ENCODE peak calls at places on chromosomes 2 and 18, in six cellular contexts. One of them, this sample, is unnamed.

GRCh38 chr2:13822365-13822764 is 810.2 kb upstream of the LRATD1 start:
- DNase-seq in HepG2: no peak
- DNase-seq in IMR-90: no peak
- DNase-seq in fibroblast of lung: no peak
- DNase-seq in endodermal cell: peak; percentile 56
- DNase-seq in SK-N-SH: no peak
- DNase-seq in this sample: no peak

GRCh38 chr18:27605107-27605834 is 420.2 kb upstream of the CHST9 start:
- DNase-seq in fibroblast of lung: peak; percentile 70
- DNase-seq in HepG2: peak; percentile 53
- DNase-seq in IMR-90: peak; percentile 65
- DNase-seq in SK-N-SH: peak; percentile 63
- DNase-seq in endodermal cell: peak; percentile 85
- DNase-seq in this sample: peak; percentile 80

GRCh38 chr2:7593286-7593685 is 676.1 kb downstream of the RNF144A start:
- DNase-seq in IMR-90: no peak
- DNase-seq in endodermal cell: no peak
- DNase-seq in SK-N-SH: no peak
- DNase-seq in HepG2: no peak
- DNase-seq in fibroblast of lung: no peak
- DNase-seq in this sample: no peak

GRCh38 chr2:196083601-196084000 is 15.0 kb upstream of the DNAH7 start:
- DNase-seq in fibroblast of lung: no peak
- DNase-seq in HepG2: no peak
- DNase-seq in IMR-90: no peak
- DNase-seq in SK-N-SH: no peak
- DNase-seq in endodermal cell: no peak
- DNase-seq in this sample: peak; percentile 37

GRCh38 chr2:67880291-67880761 is 182.5 kb downstream of the C1D start:
- DNase-seq in fibroblast of lung: no peak
- DNase-seq in SK-N-SH: peak; percentile 60
- DNase-seq in IMR-90: peak; percentile 16
- DNase-seq in HepG2: no peak
- DNase-seq in endodermal cell: peak; percentile 59
- DNase-seq in this sample: no peak

GRCh38 chr2:227079726-227080125 is 84.3 kb downstream of the COL4A4 start:
- DNase-seq in SK-N-SH: no peak
- DNase-seq in HepG2: no peak
- DNase-seq in fibroblast of lung: no peak
- DNase-seq in endodermal cell: no peak
- DNase-seq in IMR-90: peak; percentile 5
- DNase-seq in this sample: no peak

GRCh38 chr2:215375467-215375830 is 60.4 kb downstream of the FN1 start:
- DNase-seq in HepG2: no peak
- DNase-seq in endodermal cell: no peak
- DNase-seq in IMR-90: no peak
- DNase-seq in SK-N-SH: no peak
- DNase-seq in fibroblast of lung: no peak
- DNase-seq in this sample: no peak

GRCh38 chr18:68219867-68220266 is 495.0 kb downstream of the TMX3 start:
- DNase-seq in IMR-90: peak; percentile 24
- DNase-seq in fibroblast of lung: no peak
- DNase-seq in HepG2: no peak
- DNase-seq in SK-N-SH: no peak
- DNase-seq in endodermal cell: no peak
- DNase-seq in this sample: no peak

GRCh38 chr2:142920579-142920978 is 43.1 kb downstream of the KYNU start:
- DNase-seq in endodermal cell: no peak
- DNase-seq in IMR-90: peak; percentile 18
- DNase-seq in fibroblast of lung: no peak
- DNase-seq in HepG2: no peak
- DNase-seq in SK-N-SH: no peak
- DNase-seq in this sample: no peak

GRCh38 chr2:236085211-236085610 is 83.0 kb downstream of the GBX2 start:
- DNase-seq in endodermal cell: no peak
- DNase-seq in SK-N-SH: no peak
- DNase-seq in fibroblast of lung: no peak
- DNase-seq in HepG2: no peak
- DNase-seq in IMR-90: no peak
- DNase-seq in this sample: no peak

GRCh38 chr2:105780606-105781005 is 35.9 kb downstream of the NCK2 start:
- DNase-seq in SK-N-SH: no peak
- DNase-seq in endodermal cell: peak; percentile 38
- DNase-seq in fibroblast of lung: no peak
- DNase-seq in HepG2: no peak
- DNase-seq in IMR-90: no peak
- DNase-seq in this sample: no peak

GRCh38 chr18:12478269-12479057 is 70.7 kb downstream of the PRELID3A start:
- DNase-seq in HepG2: no peak
- DNase-seq in fibroblast of lung: no peak
- DNase-seq in SK-N-SH: no peak
- DNase-seq in endodermal cell: no peak
- DNase-seq in IMR-90: no peak
- DNase-seq in this sample: no peak

GRCh38 chr2:181178823-181179412 is 198.5 kb downstream of the UBE2E3 start:
- DNase-seq in fibroblast of lung: no peak
- DNase-seq in endodermal cell: peak; percentile 78
- DNase-seq in HepG2: peak; percentile 43
- DNase-seq in SK-N-SH: peak; percentile 8
- DNase-seq in IMR-90: no peak
- DNase-seq in this sample: peak; percentile 76

GRCh38 chr2:71347517-71347916 is 15.9 kb downstream of the ZNF638 start:
- DNase-seq in HepG2: no peak
- DNase-seq in SK-N-SH: no peak
- DNase-seq in endodermal cell: peak; percentile 59
- DNase-seq in fibroblast of lung: peak; percentile 20
- DNase-seq in IMR-90: peak; percentile 23
- DNase-seq in this sample: peak; percentile 76

GRCh38 chr2:156333951-156334495 is 1.5 kb upstream of the NR4A2 start:
- DNase-seq in IMR-90: peak; percentile 58
- DNase-seq in SK-N-SH: peak; percentile 49
- DNase-seq in HepG2: peak; percentile 15
- DNase-seq in endodermal cell: peak; percentile 90
- DNase-seq in fibroblast of lung: no peak
- DNase-seq in this sample: peak; percentile 50

GRCh38 chr2:84782717-84783442 is 98.0 kb downstream of the TRABD2A start:
- DNase-seq in SK-N-SH: no peak
- DNase-seq in IMR-90: peak; percentile 17
- DNase-seq in fibroblast of lung: no peak
- DNase-seq in HepG2: no peak
- DNase-seq in endodermal cell: no peak
- DNase-seq in this sample: peak; percentile 50

GRCh38 chr2:10236571-10237391 is 65.9 kb upstream of the HPCAL1 start:
- DNase-seq in fibroblast of lung: no peak
- DNase-seq in SK-N-SH: peak; percentile 57
- DNase-seq in endodermal cell: peak; percentile 46
- DNase-seq in HepG2: no peak
- DNase-seq in IMR-90: no peak
- DNase-seq in this sample: no peak

GRCh38 chr18:3851159-3851558 is 401.2 kb downstream of the TGIF1 start:
- DNase-seq in fibroblast of lung: no peak
- DNase-seq in endodermal cell: no peak
- DNase-seq in HepG2: no peak
- DNase-seq in SK-N-SH: no peak
- DNase-seq in IMR-90: no peak
- DNase-seq in this sample: no peak

GRCh38 chr2:119645173-119645846 is 33.7 kb upstream of the TMEM177 start:
- DNase-seq in fibroblast of lung: peak; percentile 54
- DNase-seq in SK-N-SH: peak; percentile 37
- DNase-seq in HepG2: no peak
- DNase-seq in endodermal cell: no peak
- DNase-seq in IMR-90: peak; percentile 41
- DNase-seq in this sample: no peak

GRCh38 chr2:47108638-47109372 is 46.3 kb downstream of the STPG4 start:
- DNase-seq in SK-N-SH: no peak
- DNase-seq in endodermal cell: no peak
- DNase-seq in HepG2: no peak
- DNase-seq in fibroblast of lung: no peak
- DNase-seq in IMR-90: peak; percentile 30
- DNase-seq in this sample: no peak

GRCh38 chr18:32469691-32470131 is 971 bp downstream of the GAREM1 start:
- DNase-seq in HepG2: no peak
- DNase-seq in IMR-90: peak; percentile 10
- DNase-seq in endodermal cell: no peak
- DNase-seq in fibroblast of lung: peak; percentile 52
- DNase-seq in SK-N-SH: no peak
- DNase-seq in this sample: no peak

GRCh38 chr18:73461780-73462059 is 593.9 kb upstream of the NETO1 start:
- DNase-seq in fibroblast of lung: peak; percentile 7
- DNase-seq in IMR-90: peak; percentile 41
- DNase-seq in endodermal cell: no peak
- DNase-seq in HepG2: no peak
- DNase-seq in SK-N-SH: no peak
- DNase-seq in this sample: no peak

GRCh38 chr18:39313992-39314391 is 1748.4 kb upstream of the CELF4 start:
- DNase-seq in HepG2: no peak
- DNase-seq in endodermal cell: no peak
- DNase-seq in fibroblast of lung: no peak
- DNase-seq in IMR-90: no peak
- DNase-seq in SK-N-SH: no peak
- DNase-seq in this sample: no peak

GRCh38 chr2:178819992-178820391 is 12.8 kb upstream of the TTN start:
- DNase-seq in endodermal cell: no peak
- DNase-seq in IMR-90: no peak
- DNase-seq in SK-N-SH: no peak
- DNase-seq in HepG2: no peak
- DNase-seq in fibroblast of lung: no peak
- DNase-seq in this sample: no peak

GRCh38 chr18:58135170-58135569 is 91.1 kb downstream of the NEDD4L start:
- DNase-seq in HepG2: peak; percentile 32
- DNase-seq in endodermal cell: no peak
- DNase-seq in SK-N-SH: no peak
- DNase-seq in fibroblast of lung: peak; percentile 96
- DNase-seq in IMR-90: peak; percentile 95
- DNase-seq in this sample: no peak

GRCh38 chr2:28300921-28301341 is 91.7 kb upstream of the FOSL2 start:
- DNase-seq in IMR-90: peak; percentile 98
- DNase-seq in endodermal cell: no peak
- DNase-seq in HepG2: no peak
- DNase-seq in fibroblast of lung: peak; percentile 98
- DNase-seq in SK-N-SH: no peak
- DNase-seq in this sample: no peak

GRCh38 chr18:67243799-67244587 is 272.5 kb downstream of the DSEL start:
- DNase-seq in fibroblast of lung: no peak
- DNase-seq in endodermal cell: no peak
- DNase-seq in SK-N-SH: no peak
- DNase-seq in HepG2: no peak
- DNase-seq in IMR-90: peak; percentile 16
- DNase-seq in this sample: no peak

GRCh38 chr18:3649559-3650426 is 199.8 kb downstream of the TGIF1 start:
- DNase-seq in endodermal cell: peak; percentile 35
- DNase-seq in SK-N-SH: no peak
- DNase-seq in HepG2: peak; percentile 73
- DNase-seq in fibroblast of lung: peak; percentile 77
- DNase-seq in IMR-90: peak; percentile 83
- DNase-seq in this sample: no peak

GRCh38 chr2:10240911-10241610 is 61.6 kb upstream of the HPCAL1 start:
- DNase-seq in endodermal cell: peak; percentile 46
- DNase-seq in IMR-90: no peak
- DNase-seq in HepG2: no peak
- DNase-seq in fibroblast of lung: no peak
- DNase-seq in SK-N-SH: no peak
- DNase-seq in this sample: no peak

DNA sequence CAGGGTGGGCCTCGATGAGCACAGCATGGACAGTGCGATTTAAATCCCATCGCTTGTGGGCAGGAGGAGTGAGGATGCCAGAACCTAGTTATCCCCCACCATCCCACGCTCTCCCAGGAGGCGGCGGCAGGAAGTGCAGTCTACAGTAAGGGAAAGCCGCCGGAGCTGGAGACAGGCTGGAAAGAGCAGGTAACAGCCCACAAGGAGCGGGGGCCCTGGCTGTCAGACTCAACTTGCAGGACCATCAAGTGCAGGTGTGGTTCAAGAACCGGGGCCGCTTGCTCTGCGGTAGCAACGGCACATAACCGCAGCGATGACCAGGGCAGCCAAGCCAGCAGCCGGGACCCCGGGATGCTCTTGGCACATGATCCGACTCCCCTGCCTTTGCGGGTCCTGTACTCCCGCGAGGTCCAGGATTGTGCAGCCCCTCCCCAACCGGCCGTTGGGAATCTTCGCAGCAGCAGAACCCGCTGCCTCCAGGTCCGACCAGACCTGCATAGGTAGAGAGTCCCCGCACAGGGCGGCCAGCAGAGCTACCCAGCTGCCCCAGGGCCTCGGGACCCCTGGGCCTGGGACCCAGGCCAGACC is 82.1 kb downstream of the BIN1 start:
- DNase-seq in IMR-90: peak; percentile 40
- DNase-seq in fibroblast of lung: no peak
- DNase-seq in SK-N-SH: peak; percentile 83
- DNase-seq in HepG2: no peak
- DNase-seq in endodermal cell: peak; percentile 94
- DNase-seq in this sample: no peak
- H3K9ac ChIP-seq in IMR-90: peak overlapping the region; percentile 1
- H3K9ac ChIP-seq in fibroblast of lung: peak overlapping the region; percentile 25
- H3K9ac ChIP-seq in SK-N-SH: peak overlapping the region; percentile 50
- H3K9ac ChIP-seq in HepG2: no peak overlapping the region
- H3K9ac ChIP-seq in endodermal cell: peak overlapping the region; percentile 8
- H3K9ac ChIP-seq in this sample: no peak overlapping the region

GRCh38 chr2:201126308-201127127 is 10.6 kb downstream of the CFLAR start:
- DNase-seq in IMR-90: peak; percentile 49
- DNase-seq in endodermal cell: peak; percentile 65
- DNase-seq in fibroblast of lung: peak; percentile 36
- DNase-seq in SK-N-SH: no peak
- DNase-seq in HepG2: no peak
- DNase-seq in this sample: no peak
- H3K9ac ChIP-seq in IMR-90: peak overlapping the region; percentile 17
- H3K9ac ChIP-seq in endodermal cell: peak overlapping the region; percentile 57
- H3K9ac ChIP-seq in fibroblast of lung: no peak overlapping the region
- H3K9ac ChIP-seq in SK-N-SH: peak overlapping the region; percentile 75
- H3K9ac ChIP-seq in HepG2: peak overlapping the region; percentile 35
- H3K9ac ChIP-seq in this sample: peak overlapping the region; percentile 52

DNA sequence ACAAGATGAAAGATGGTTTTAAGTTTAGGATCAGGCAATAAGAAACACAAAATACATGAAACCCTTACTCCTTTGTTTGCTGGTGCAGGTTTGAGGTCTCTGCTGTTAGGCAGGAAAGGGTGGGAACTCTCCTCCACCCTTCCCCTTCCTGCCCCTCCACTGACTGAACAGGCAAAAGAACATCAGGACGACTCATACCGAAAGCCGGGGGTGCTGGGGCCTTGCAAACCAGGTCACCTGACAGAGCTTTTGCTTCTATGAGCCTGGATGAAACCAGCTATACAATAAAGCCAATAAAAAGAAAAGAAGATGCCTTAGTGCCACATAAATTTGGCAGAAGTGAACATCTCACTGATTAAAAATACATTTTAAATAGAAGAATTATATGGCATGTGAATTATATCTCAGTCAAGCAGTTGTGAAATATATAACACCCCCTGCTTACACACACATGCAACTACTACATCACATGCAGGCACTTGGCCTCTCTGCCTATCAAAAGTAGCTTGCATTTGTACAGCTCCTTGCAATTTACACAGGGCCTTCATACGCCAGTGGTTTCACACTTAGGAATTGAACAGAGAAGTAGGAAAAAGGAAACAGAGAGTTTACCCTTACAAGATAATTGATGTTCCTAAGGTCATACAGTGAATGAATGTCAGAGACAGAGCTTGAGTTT is 215.1 kb upstream of the TRIB2 start:
- DNase-seq in SK-N-SH: no peak
- DNase-seq in HepG2: no peak
- DNase-seq in IMR-90: peak; percentile 32
- DNase-seq in endodermal cell: no peak
- DNase-seq in fibroblast of lung: no peak
- DNase-seq in this sample: no peak
- H3K9ac ChIP-seq in SK-N-SH: no peak overlapping the region
- H3K9ac ChIP-seq in HepG2: no peak overlapping the region
- H3K9ac ChIP-seq in IMR-90: no peak overlapping the region
- H3K9ac ChIP-seq in endodermal cell: no peak overlapping the region
- H3K9ac ChIP-seq in fibroblast of lung: no peak overlapping the region
- H3K9ac ChIP-seq in this sample: no peak overlapping the region

GRCh38 chr2:189175869-189176431 is 3.6 kb downstream of the COL5A2 start:
- DNase-seq in endodermal cell: no peak
- DNase-seq in fibroblast of lung: peak; percentile 45
- DNase-seq in SK-N-SH: no peak
- DNase-seq in HepG2: no peak
- DNase-seq in IMR-90: no peak
- DNase-seq in this sample: no peak
- H3K9ac ChIP-seq in endodermal cell: no peak overlapping the region
- H3K9ac ChIP-seq in fibroblast of lung: no peak overlapping the region
- H3K9ac ChIP-seq in SK-N-SH: no peak overlapping the region
- H3K9ac ChIP-seq in HepG2: no peak overlapping the region
- H3K9ac ChIP-seq in IMR-90: peak overlapping the region; percentile 45
- H3K9ac ChIP-seq in this sample: no peak overlapping the region